ENCODE peak calls at places on chromosomes 6 and 20, in nine cellular contexts. D, E, W, X, T, B, A, I and K are unnamed samples. For H3K79me2, the result is how much of the 10 kb centered on the place peaks cover.

GRCh38 chr20:33753763-33754162 is 22.0 kb downstream of the ZNF341 start:
- DNase-seq in D (peak), E (peak), W (no peak), X (no peak), T (no peak), B (peak), A (peak), I (no peak), K (peak)

GRCh38 chr6:69155467-69155866 is 520.4 kb downstream of the ADGRB3 start:
- DNase-seq in D (no peak), E (no peak), W (no peak), X (no peak), T (no peak), B (no peak), A (no peak), I (no peak), K (no peak)

GRCh38 chr6:48542191-48542590 is 431.2 kb upstream of the PTCHD4 start:
- DNase-seq in D (no peak), E (no peak), W (no peak), X (no peak), T (no peak), B (no peak), A (no peak), I (no peak), K (no peak)

GRCh38 chr20:939606-940005 is 23.5 kb upstream of the ANGPT4 start:
- DNase-seq in D (no peak), E (no peak), W (no peak), X (no peak), T (no peak), B (no peak), A (no peak), I (no peak), K (no peak)

GRCh38 chr6:24926192-24926591 is 9.6 kb downstream of the RIPOR2 start:
- DNase-seq in D (no peak), E (no peak), W (no peak), X (no peak), T (no peak), B (no peak), A (no peak), I (no peak), K (no peak)

GRCh38 chr6:92126088-92126487 is 1293.3 kb downstream of the EPHA7 start:
- DNase-seq in D (no peak), E (no peak), W (no peak), X (no peak), T (no peak), B (no peak), A (no peak), I (no peak), K (no peak)

GRCh38 chr6:37048851-37049734 is 43.6 kb downstream of the FGD2 start:
- DNase-seq in D (peak), E (peak), W (peak), X (no peak), T (no peak), B (peak), A (peak), I (no peak), K (peak)

GRCh38 chr6:136090929-136091328 is 159.2 kb downstream of the MTFR2 start:
- DNase-seq in D (no peak), E (no peak), W (no peak), X (no peak), T (no peak), B (no peak), A (peak), I (no peak), K (no peak)

GRCh38 chr20:20331796-20332195 is 36.1 kb upstream of the INSM1 start:
- DNase-seq in D (no peak), E (no peak), W (no peak), X (no peak), T (no peak), B (no peak), A (no peak), I (no peak), K (no peak)

GRCh38 chr6:19895866-19896579 is 58.9 kb downstream of the ID4 start:
- DNase-seq in D (no peak), E (no peak), W (no peak), X (no peak), T (no peak), B (peak), A (peak), I (no peak), K (no peak)

GRCh38 chr20:62359491-62360121 is 7.5 kb downstream of the LAMA5 start:
- DNase-seq in D (peak), E (peak), W (no peak), X (no peak), T (no peak), B (no peak), A (peak), I (no peak), K (no peak)

GRCh38 chr6:151176941-151177760 is 62.6 kb upstream of the AKAP12 start:
- DNase-seq in D (peak), E (peak), W (no peak), X (no peak), T (no peak), B (no peak), A (no peak), I (no peak), K (no peak)

GRCh38 chr6:113859349-113860164 is 2.4 kb downstream of the MARCKS start:
- DNase-seq in D (peak), E (peak), W (no peak), X (no peak), T (peak), B (peak), A (peak), I (peak), K (peak)

GRCh38 chr6:97025088-97025487 is 100.6 kb downstream of the KLHL32 start:
- DNase-seq in D (no peak), E (no peak), W (no peak), X (no peak), T (no peak), B (no peak), A (no peak), I (no peak), K (no peak)

GRCh38 chr6:16850332-16851022 is 89.2 kb upstream of the ATXN1 start:
- DNase-seq in D (peak), E (peak), W (no peak), X (no peak), T (no peak), B (no peak), A (no peak), I (no peak), K (no peak)

DNA sequence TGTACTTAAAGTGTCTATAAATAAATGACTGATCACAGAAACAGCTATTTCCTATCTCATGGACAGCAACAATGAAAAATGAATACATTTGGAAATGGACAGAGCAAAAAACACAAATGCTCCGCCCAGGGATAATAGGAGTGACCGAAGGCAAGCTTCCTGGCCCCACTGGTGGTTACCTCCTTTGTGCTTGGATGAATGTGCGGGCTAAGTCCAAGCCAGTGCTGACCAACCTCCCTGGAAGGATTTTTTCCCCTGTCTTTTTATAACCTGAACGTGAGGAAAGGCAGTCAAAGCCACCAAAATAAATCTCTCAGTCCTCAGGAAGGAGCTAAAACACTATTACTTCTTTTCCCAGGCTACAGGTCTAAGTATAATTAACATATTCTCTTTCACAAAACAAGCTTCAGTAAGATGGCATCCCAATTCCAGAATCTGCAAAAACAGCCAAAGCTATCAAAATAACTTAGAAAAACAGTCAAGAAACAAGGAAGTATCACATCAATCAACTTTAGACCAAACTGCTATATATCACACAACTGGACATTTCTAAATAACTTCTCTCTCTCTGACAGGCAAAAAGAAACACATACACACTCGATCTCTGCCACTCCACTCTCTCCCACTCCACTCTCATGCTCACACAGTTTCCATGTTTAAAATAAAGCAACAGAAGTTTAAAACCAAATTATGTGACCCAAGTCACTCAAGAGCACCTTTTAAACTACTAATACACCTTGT is 10.0 kb downstream of the KIF16B start:
- DNase-seq in D (no peak), E (no peak), W (no peak), X (no peak), T (no peak), B (no peak), A (no peak), I (peak), K (no peak)
- H3K79me2 ChIP-seq in D (under half), E (under half), W (under half), X (under half), T (half or more), B (under half), A (under half), I (under half), K (under half)

GRCh38 chr6:3458706-3459421 is 2.0 kb upstream of the SLC22A23 start:
- DNase-seq in D (no peak), E (no peak), W (no peak), X (peak), T (peak), B (no peak), A (no peak), I (no peak), K (no peak)

GRCh38 chr6:3456794-3457709 is at the start of gene SLC22A23:
- DNase-seq in D (no peak), E (peak), W (peak), X (peak), T (peak), B (peak), A (peak), I (peak), K (peak)

GRCh38 chr6:3456395-3456767 is 469 bp downstream of the SLC22A23 start:
- DNase-seq in D (no peak), E (no peak), W (peak), X (no peak), T (no peak), B (no peak), A (peak), I (no peak), K (peak)

GRCh38 chr6:3455490-3456394 is 1.1 kb downstream of the SLC22A23 start:
- DNase-seq in D (no peak), E (no peak), W (no peak), X (no peak), T (peak), B (peak), A (peak), I (peak), K (peak)

GRCh38 chr6:3457710-3458605 is 1.1 kb upstream of the SLC22A23 start:
- DNase-seq in D (no peak), E (peak), W (no peak), X (no peak), T (peak), B (no peak), A (peak), I (peak), K (no peak)
- H2AFZ ChIP-seq in D (peak), E (no peak), W (peak), X (peak), T (peak), B (peak), A (peak), I (peak), K (peak)

GRCh38 chr6:53300656-53301551 is 47.8 kb downstream of the ELOVL5 start:
- DNase-seq in D (peak), E (peak), W (no peak), X (no peak), T (no peak), B (peak), A (peak), I (no peak), K (no peak)

GRCh38 chr6:53306819-53307347 is 41.9 kb downstream of the ELOVL5 start:
- DNase-seq in D (peak), E (peak), W (peak), X (no peak), T (no peak), B (peak), A (peak), I (no peak), K (no peak)

GRCh38 chr6:53302678-53303360 is 45.9 kb downstream of the ELOVL5 start:
- DNase-seq in D (peak), E (peak), W (peak), X (no peak), T (peak), B (peak), A (peak), I (no peak), K (peak)

GRCh38 chr6:53299331-53299835 is 49.4 kb downstream of the ELOVL5 start:
- DNase-seq in D (no peak), E (no peak), W (no peak), X (no peak), T (no peak), B (no peak), A (no peak), I (no peak), K (no peak)

DNA sequence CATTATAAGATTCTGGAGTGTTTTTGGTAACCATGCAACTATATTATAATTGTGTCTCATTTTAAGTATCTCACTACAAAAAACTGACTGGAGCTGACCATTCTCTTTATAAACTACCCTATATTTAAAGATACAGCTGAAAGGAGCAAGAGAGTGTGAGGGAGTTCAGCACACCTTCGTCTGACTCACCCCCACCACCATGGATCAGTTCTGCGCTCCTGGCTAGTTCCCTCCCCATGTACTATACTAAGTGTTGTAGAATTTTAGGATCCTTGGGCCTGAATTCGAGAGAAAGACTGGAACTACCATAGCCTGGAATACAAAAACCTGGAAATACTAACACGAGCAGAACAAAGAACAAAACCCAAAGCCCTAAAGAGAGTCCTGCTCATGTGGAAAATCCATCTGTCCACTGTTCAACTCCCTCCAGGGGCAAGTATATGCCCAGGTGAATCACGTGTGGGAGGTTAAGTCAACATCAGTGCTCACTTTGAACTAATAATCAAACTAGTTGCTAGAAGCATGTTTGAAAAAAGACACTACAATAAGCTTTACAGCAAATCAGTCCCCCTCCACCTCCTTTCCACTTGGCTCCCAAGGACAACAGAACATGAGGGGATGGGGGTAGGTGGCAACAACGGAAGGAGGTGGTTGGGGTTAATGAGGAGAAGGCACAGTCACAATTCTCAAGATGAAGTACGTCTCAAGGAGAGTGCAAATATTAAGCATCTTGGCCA is 46.8 kb downstream of the ELOVL5 start:
- DNase-seq in D (no peak), E (peak), W (no peak), X (no peak), T (no peak), B (peak), A (no peak), I (no peak), K (no peak)
- H3K4me3 ChIP-seq in D (peak), E (no peak), W (no peak), X (no peak), T (no peak), B (peak), A (peak), I (no peak), K (no peak)

GRCh38 chr6:41724638-41725501 is 10.5 kb downstream of the TFEB start:
- DNase-seq in D (no peak), E (no peak), W (no peak), X (no peak), T (no peak), B (no peak), A (no peak), I (no peak), K (no peak)

GRCh38 chr6:41721396-41721795 is 14.0 kb downstream of the TFEB start:
- DNase-seq in D (no peak), E (no peak), W (no peak), X (no peak), T (no peak), B (no peak), A (no peak), I (no peak), K (no peak)

GRCh38 chr6:41726876-41727275 is 8.5 kb downstream of the TFEB start:
- DNase-seq in D (no peak), E (no peak), W (no peak), X (no peak), T (no peak), B (no peak), A (no peak), I (no peak), K (no peak)

GRCh38 chr6:41723178-41723935 is 12.1 kb downstream of the TFEB start:
- DNase-seq in D (peak), E (peak), W (no peak), X (no peak), T (peak), B (peak), A (peak), I (no peak), K (peak)

DNA sequence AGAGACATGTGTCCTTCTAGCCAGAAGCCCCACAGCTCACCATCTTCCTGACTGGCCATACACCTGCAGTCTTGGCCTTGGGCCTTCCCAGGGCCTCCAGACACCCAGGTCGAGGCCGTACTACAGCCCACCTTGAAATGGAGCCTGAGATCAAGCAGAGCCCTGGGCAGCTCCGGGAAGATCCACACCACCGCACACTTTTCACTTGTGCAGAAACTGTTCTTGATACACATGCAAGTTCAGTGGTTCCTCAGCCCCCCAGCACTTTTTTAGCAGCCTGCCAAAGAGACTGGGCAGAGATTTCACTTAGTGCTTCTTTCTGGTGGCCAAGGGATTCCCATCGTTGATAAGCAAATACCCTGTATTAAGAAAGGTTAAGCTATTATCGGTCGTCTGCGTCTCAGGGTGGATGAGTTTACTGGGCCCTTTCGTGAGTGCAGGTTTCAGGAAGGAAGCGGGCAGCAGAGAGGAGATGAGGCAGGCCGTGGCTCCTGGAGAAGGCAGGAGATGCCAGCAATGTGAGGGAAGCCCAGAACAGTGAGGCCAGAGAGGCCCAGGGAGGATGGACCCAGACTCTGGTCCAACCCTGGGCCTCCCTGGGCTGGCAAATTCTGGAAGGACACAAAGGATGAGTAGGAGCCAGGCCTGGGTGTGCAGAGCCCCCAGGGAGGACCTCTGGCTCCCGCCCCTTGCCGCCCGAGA is 11.3 kb downstream of the TFEB start:
- DNase-seq in D (no peak), E (no peak), W (no peak), X (no peak), T (no peak), B (no peak), A (no peak), I (no peak), K (no peak)
- H3K79me2 ChIP-seq in D (under half), E (under half), W (under half), X (under half), T (under half), B (under half), A (under half), I (under half), K (under half)